ENCODE peak calls at places on chromosomes 7 and 10, in four cellular contexts. B, E, R and U are unnamed samples.

GRCh38 chr10:133359554-133359971 is 1.7 kb upstream of the FUOM start:
- DNase-seq in B (peak), R (no peak), E (peak), U (no peak)

GRCh38 chr10:33100996-33101747 is 143.1 kb upstream of the ITGB1 start:
- DNase-seq in E (no peak), B (no peak), R (no peak), U (no peak)

GRCh38 chr10:101140084-101140949 is 9.2 kb downstream of the TLX1 start:
- DNase-seq in E (no peak), R (no peak), B (no peak), U (no peak)

GRCh38 chr7:28112056-28112455 is 68.5 kb downstream of the JAZF1 start:
- DNase-seq in B (no peak), R (no peak), E (no peak), U (no peak)

GRCh38 chr10:122126763-122127659 is 138.0 kb downstream of the TACC2 start:
- DNase-seq in B (no peak), R (peak), E (no peak), U (no peak)

GRCh38 chr7:55463863-55464262 is 98.7 kb downstream of the LANCL2 start:
- DNase-seq in B (peak), E (no peak), R (no peak), U (no peak)

GRCh38 chr10:627032-627992 is 62.2 kb downstream of the DIP2C start:
- DNase-seq in R (no peak), B (no peak), E (no peak), U (no peak)

GRCh38 chr10:132685121-132685891 is 100.6 kb downstream of the NKX6-2 start:
- DNase-seq in B (peak), R (peak), E (peak), U (peak)

GRCh38 chr10:74093530-74094164 is 57.0 kb downstream of the AP3M1 start:
- DNase-seq in R (no peak), B (no peak), E (no peak), U (no peak)

GRCh38 chr10:15719062-15719898 is 442 bp downstream of the ITGA8 start:
- DNase-seq in R (no peak), E (no peak), B (no peak), U (peak)

GRCh38 chr10:14056545-14057332 is 274.0 kb downstream of the FRMD4A start:
- DNase-seq in B (no peak), E (peak), R (no peak), U (no peak)

GRCh38 chr7:27277628-27278027 is 35.0 kb downstream of the EVX1 start:
- DNase-seq in E (peak), R (no peak), B (peak), U (no peak)

GRCh38 chr10:98400482-98400881 is 14.5 kb downstream of the PYROXD2 start:
- DNase-seq in R (no peak), E (no peak), B (no peak), U (no peak)

GRCh38 chr7:85055906-85056305 is 130.9 kb downstream of the SEMA3D start:
- DNase-seq in R (no peak), B (no peak), E (no peak), U (no peak)

GRCh38 chr7:13992621-13992982 is 3.1 kb upstream of the ETV1 start:
- DNase-seq in E (no peak), B (no peak), R (no peak), U (no peak)

GRCh38 chr10:20778008-20778757 is 118.9 kb downstream of the NEBL start:
- DNase-seq in E (no peak), R (no peak), B (no peak), U (no peak)

GRCh38 chr10:50221470-50221869 is 29.8 kb downstream of the ASAH2 start:
- DNase-seq in R (no peak), B (no peak), E (no peak), U (no peak)

GRCh38 chr7:128804472-128804871 is 12.7 kb downstream of the CCDC136 start:
- DNase-seq in R (no peak), E (no peak), B (no peak), U (no peak)

GRCh38 chr10:22630229-22631174 is 83.9 kb downstream of the PIP4K2A start:
- DNase-seq in R (no peak), E (no peak), B (no peak), U (no peak)

GRCh38 chr10:3241128-3242057 is 68.8 kb upstream of the PITRM1 start:
- DNase-seq in R (no peak), B (no peak), E (no peak), U (no peak)

GRCh38 chr10:3245395-3245794 is 72.8 kb upstream of the PITRM1 start:
- DNase-seq in B (no peak), E (no peak), R (no peak), U (no peak)

GRCh38 chr10:3239066-3239919 is 66.7 kb upstream of the PITRM1 start:
- DNase-seq in E (peak), B (peak), R (peak), U (no peak)

GRCh38 chr10:3239920-3240909 is 67.6 kb upstream of the PITRM1 start:
- DNase-seq in B (no peak), E (no peak), R (no peak), U (no peak)

GRCh38 chr10:3242251-3242650 is 69.7 kb upstream of the PITRM1 start:
- DNase-seq in R (no peak), B (no peak), E (no peak), U (no peak)
- H3K4me3 ChIP-seq in R (no peak), B (no peak), E (no peak), U (no peak)

GRCh38 chr7:122520961-122521555 is 177.9 kb downstream of the RNF133 start:
- DNase-seq in B (no peak), E (no peak), R (no peak), U (no peak)
- H3K27ac ChIP-seq in B (no peak), E (no peak), R (no peak), U (no peak)

GRCh38 chr10:92692697-92693533 is 3.2 kb downstream of the HHEX start:
- DNase-seq in R (no peak), E (no peak), B (no peak), U (no peak)

GRCh38 chr10:92697663-92698511 is 8.1 kb downstream of the HHEX start:
- DNase-seq in B (no peak), R (no peak), E (no peak), U (no peak)

GRCh38 chr10:92696606-92697383 is 7.0 kb downstream of the HHEX start:
- DNase-seq in E (no peak), B (no peak), R (no peak), U (no peak)

GRCh38 chr10:92693534-92693893 is 3.8 kb downstream of the HHEX start:
- DNase-seq in B (no peak), E (no peak), R (no peak), U (no peak)

DNA sequence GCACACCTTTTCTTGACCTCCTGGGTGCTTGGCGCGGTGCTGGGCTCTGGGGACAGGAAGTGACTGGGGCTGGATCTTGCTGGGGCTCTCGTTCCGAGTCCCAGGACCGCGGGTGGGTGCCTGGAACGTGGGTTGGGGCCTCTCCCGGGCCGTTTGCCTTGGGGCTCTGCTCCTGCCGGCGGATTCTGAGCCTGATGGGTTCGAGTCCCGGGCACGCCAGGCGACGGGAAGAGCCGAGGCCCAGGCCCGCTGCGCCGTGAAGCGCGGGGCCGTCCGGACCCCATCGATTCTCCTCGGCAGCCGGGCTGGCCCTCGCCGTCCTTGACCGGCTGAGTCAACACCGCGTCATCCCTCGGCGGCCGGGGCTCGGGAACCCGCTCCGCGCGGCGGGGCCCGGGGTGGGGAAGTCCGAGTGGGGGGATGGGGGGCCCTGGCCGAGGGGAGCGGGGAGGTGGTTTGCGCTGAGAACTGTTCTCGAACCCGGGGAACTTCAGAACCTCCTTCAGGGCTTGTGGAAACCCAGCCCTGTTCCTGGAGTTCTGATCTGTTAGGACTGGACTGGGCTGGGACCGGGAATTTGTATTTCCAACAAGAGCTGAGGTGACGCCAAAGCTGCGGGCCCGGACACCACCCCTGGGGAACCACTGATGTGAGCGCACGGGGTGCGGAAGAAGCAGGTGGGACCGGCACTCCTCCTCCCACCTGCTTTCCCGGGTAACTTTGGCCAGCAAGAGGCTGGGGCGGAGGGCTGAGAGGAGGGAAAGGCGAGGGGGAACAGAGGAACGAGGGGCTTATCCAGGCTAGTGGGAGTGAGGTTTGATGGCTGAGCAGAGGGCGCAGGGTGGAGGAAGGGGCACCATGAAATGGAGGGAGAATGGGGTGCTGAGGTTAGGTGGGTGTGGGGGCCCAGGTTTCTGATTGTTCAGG is 6.2 kb downstream of the HHEX start:
- DNase-seq in R (no peak), B (no peak), E (peak), U (no peak)
- H3K4me3 ChIP-seq in R (no peak), B (peak), E (no peak), U (peak)

GRCh38 chr7:158613481-158613880 is 25.9 kb upstream of the PTPRN2 start:
- DNase-seq in B (no peak), E (no peak), R (no peak), U (no peak)

GRCh38 chr7:158618745-158619140 is 31.1 kb upstream of the PTPRN2 start:
- DNase-seq in R (no peak), E (no peak), B (no peak), U (no peak)

GRCh38 chr7:158614695-158615094 is 27.1 kb upstream of the PTPRN2 start:
- DNase-seq in R (no peak), E (no peak), B (no peak), U (no peak)

GRCh38 chr7:158617737-158618128 is 30.1 kb upstream of the PTPRN2 start:
- DNase-seq in R (no peak), B (no peak), E (no peak), U (no peak)

GRCh38 chr7:158616050-158616449 is 28.4 kb upstream of the PTPRN2 start:
- DNase-seq in B (no peak), E (no peak), R (no peak), U (no peak)
- H3K27ac ChIP-seq in B (no peak), E (no peak), R (no peak), U (no peak)

DNA sequence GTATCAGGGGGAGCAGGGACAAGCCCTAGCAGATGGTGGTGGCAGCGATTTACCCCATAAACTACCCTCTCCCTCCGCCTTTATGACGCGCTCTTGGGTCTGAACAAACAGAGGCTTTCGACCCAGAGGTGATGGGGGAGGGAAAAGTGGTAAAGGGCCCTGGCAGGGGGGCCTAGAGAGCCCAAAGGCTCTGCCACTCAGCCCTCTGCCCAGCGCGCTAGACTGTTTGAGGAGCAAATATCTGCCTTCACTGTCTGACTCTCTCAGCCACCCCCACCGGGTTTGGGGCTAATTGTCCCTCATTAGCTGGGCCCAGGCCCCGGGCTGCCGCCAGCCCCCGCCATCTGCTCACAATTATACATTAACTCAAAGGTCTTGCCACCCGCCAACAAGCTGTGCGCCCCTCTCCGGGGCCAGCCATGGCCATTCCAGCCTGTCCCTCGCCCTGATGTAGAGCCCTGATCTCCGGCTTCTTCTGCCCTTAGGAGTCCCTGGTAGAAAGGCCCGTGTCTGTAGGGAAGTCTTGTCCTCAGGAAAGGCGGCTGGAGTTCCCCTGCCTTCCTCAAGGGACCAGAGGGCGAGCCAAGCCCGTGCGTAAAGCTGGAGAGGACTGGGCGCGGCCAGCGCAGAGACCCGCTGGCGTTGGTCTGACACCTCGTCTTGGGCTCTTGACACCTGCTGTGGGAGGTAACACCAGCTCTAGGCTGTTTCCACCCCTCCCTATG is 1.9 kb upstream of the PAX4 start:
- DNase-seq in B (no peak), R (no peak), E (no peak), U (no peak)
- H3K4me3 ChIP-seq in B (no peak), R (no peak), E (no peak), U (no peak)

GRCh38 chr10:103711351-103711994 is 143.9 kb downstream of the SH3PXD2A start:
- DNase-seq in E (no peak), R (no peak), B (no peak), U (no peak)

GRCh38 chr10:103710490-103710889 is 144.9 kb downstream of the SH3PXD2A start:
- DNase-seq in R (no peak), B (no peak), E (no peak), U (no peak)

GRCh38 chr10:103713676-103714075 is 141.7 kb downstream of the SH3PXD2A start:
- DNase-seq in E (no peak), R (no peak), B (no peak), U (no peak)

GRCh38 chr10:103712898-103713498 is 142.4 kb downstream of the SH3PXD2A start:
- DNase-seq in R (peak), B (peak), E (peak), U (no peak)

DNA sequence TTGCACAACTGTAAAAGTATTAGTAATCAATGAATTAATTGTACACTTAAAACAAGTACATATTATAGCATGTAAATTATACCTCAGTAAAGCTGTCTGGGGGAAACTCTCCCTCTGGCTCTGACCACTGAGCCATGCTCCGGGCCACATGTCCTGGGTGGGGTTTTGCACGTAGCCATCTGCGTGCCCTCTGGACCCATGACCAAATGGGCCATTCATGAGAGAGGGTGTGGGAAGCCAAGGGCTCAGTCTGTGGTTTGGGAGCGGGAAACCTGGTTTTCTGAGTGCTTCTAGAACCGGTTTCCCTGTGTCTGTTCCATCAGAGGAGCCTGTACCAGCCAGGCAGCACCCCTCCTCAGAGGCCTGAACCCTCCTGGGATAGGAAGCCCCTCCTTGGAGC is 143.2 kb downstream of the SH3PXD2A start:
- DNase-seq in E (no peak), B (no peak), R (no peak), U (no peak)
- H3K27ac ChIP-seq in E (no peak), B (no peak), R (no peak), U (no peak)

GRCh38 chr10:91162050-91162494 is 58.4 kb upstream of the PCGF5 start:
- DNase-seq in E (peak), R (no peak), B (no peak), U (no peak)
- H3K4me3 ChIP-seq in E (no peak), R (peak), B (peak), U (peak)

GRCh38 chr10:102408081-102408727 is 10.4 kb downstream of the PSD start:
- DNase-seq in R (no peak), E (no peak), B (no peak), U (no peak)

GRCh38 chr10:102407641-102407943 is 11.0 kb downstream of the PSD start:
- DNase-seq in R (no peak), B (no peak), E (no peak), U (no peak)

GRCh38 chr10:102410427-102411073 is 8.0 kb downstream of the PSD start:
- DNase-seq in R (no peak), B (no peak), E (no peak), U (no peak)

GRCh38 chr10:102409604-102410426 is 8.8 kb downstream of the PSD start:
- DNase-seq in R (no peak), E (no peak), B (no peak), U (no peak)

DNA sequence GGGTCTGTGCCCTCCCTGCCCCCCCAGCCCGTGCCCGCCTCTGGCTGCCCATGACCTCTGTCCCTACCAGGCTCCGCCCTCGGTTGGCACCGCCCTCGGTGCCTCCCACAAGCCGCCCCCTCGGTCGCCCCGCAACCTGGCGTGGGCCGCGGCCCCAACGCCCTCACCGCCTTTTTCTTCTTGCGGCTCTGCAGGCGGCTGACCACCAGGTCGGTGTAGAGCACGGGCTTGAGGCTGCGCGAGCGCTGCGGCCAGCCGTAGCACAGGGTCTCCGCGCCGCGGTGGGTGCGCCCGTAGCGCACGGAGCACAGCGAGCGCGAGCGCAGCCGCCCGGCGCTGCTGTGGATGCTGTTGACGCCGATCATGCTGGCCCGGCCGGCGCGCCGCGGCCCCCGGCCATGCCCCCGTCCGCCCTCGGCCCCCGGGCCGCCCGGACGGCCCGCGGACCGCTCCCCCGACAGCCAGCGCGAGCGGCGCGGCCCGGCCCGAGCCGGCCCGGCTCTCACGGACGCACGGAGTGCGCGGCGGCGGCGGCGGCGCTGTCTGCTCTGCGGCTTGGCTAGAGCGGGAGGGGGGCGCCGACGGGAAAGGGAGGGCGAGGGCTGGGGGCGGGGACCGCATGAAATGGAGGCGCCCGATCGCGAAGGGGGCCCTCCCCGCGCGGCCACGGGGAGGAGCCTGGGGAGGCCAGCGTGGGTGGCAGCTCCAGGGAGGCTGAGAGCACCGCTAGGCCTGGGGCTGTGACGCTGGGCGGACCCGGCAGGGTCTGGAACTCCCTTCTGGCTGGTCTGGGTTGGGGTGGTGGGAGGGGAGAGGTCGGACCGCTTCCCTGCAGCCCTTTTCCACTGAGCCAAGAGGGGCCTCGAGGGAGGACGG is 9.6 kb downstream of the PSD start:
- DNase-seq in E (no peak), R (no peak), B (no peak), U (no peak)
- H3K27ac ChIP-seq in E (no peak), R (no peak), B (peak), U (no peak)

GRCh38 chr10:43217563-43218205 is 49.2 kb downstream of the RASGEF1A start:
- DNase-seq in R (no peak), B (no peak), E (no peak), U (no peak)
- H3K4me3 ChIP-seq in R (no peak), B (no peak), E (no peak), U (no peak)